ENCODE peak calls at places on chromosomes 11 and 22, in five cellular contexts. One of them, this sample, is unnamed.

GRCh38 chr11:3000032-3000961 is 8.2 kb upstream of the NAP1L4 start:
- DNase-seq in stimulated activated CD8-positive, alpha-beta memory T cell treated with anti-CD3 and anti-CD28 coated beads, Interleukin-15, amount 100 ng/mL, for 4 hours: no peak
- DNase-seq in activated T-cell treated with anti-CD3 and anti-CD28 coated beads for 24 hours: no peak
- DNase-seq in T-helper 2 cell: no peak
- DNase-seq in fibroblast of mammary gland: peak
- DNase-seq in this sample: no peak

GRCh38 chr11:2166091-2166851 is 5.3 kb upstream of the INS start:
- DNase-seq in stimulated activated CD8-positive, alpha-beta memory T cell treated with anti-CD3 and anti-CD28 coated beads, Interleukin-15, amount 100 ng/mL, for 4 hours: no peak
- DNase-seq in fibroblast of mammary gland: no peak
- DNase-seq in T-helper 2 cell: no peak
- DNase-seq in activated T-cell treated with anti-CD3 and anti-CD28 coated beads for 24 hours: no peak
- DNase-seq in this sample: no peak

GRCh38 chr22:44964722-44965078 is 45.1 kb downstream of the PHF21B start:
- DNase-seq in T-helper 2 cell: no peak
- DNase-seq in activated T-cell treated with anti-CD3 and anti-CD28 coated beads for 24 hours: no peak
- DNase-seq in stimulated activated CD8-positive, alpha-beta memory T cell treated with anti-CD3 and anti-CD28 coated beads, Interleukin-15, amount 100 ng/mL, for 4 hours: no peak
- DNase-seq in fibroblast of mammary gland: no peak
- DNase-seq in this sample: no peak

GRCh38 chr22:44920183-44920582 is 89.6 kb downstream of the PHF21B start:
- DNase-seq in stimulated activated CD8-positive, alpha-beta memory T cell treated with anti-CD3 and anti-CD28 coated beads, Interleukin-15, amount 100 ng/mL, for 4 hours: no peak
- DNase-seq in activated T-cell treated with anti-CD3 and anti-CD28 coated beads for 24 hours: no peak
- DNase-seq in T-helper 2 cell: no peak
- DNase-seq in fibroblast of mammary gland: no peak
- DNase-seq in this sample: no peak

GRCh38 chr22:37627545-37627944 is 11.9 kb upstream of the SH3BP1 start:
- DNase-seq in activated T-cell treated with anti-CD3 and anti-CD28 coated beads for 24 hours: no peak
- DNase-seq in stimulated activated CD8-positive, alpha-beta memory T cell treated with anti-CD3 and anti-CD28 coated beads, Interleukin-15, amount 100 ng/mL, for 4 hours: no peak
- DNase-seq in T-helper 2 cell: peak
- DNase-seq in fibroblast of mammary gland: no peak
- DNase-seq in this sample: no peak

GRCh38 chr22:38309614-38310517 is 7.4 kb downstream of the CSNK1E start:
- DNase-seq in stimulated activated CD8-positive, alpha-beta memory T cell treated with anti-CD3 and anti-CD28 coated beads, Interleukin-15, amount 100 ng/mL, for 4 hours: no peak
- DNase-seq in activated T-cell treated with anti-CD3 and anti-CD28 coated beads for 24 hours: no peak
- DNase-seq in T-helper 2 cell: no peak
- DNase-seq in fibroblast of mammary gland: peak
- DNase-seq in this sample: no peak

GRCh38 chr22:49297871-49298721 is 529.6 kb downstream of the BRD1 start:
- DNase-seq in fibroblast of mammary gland: no peak
- DNase-seq in activated T-cell treated with anti-CD3 and anti-CD28 coated beads for 24 hours: no peak
- DNase-seq in T-helper 2 cell: no peak
- DNase-seq in stimulated activated CD8-positive, alpha-beta memory T cell treated with anti-CD3 and anti-CD28 coated beads, Interleukin-15, amount 100 ng/mL, for 4 hours: no peak
- DNase-seq in this sample: no peak

GRCh38 chr22:50232481-50233151 is 12.2 kb downstream of the TUBGCP6 start:
- DNase-seq in stimulated activated CD8-positive, alpha-beta memory T cell treated with anti-CD3 and anti-CD28 coated beads, Interleukin-15, amount 100 ng/mL, for 4 hours: no peak
- DNase-seq in fibroblast of mammary gland: no peak
- DNase-seq in T-helper 2 cell: no peak
- DNase-seq in activated T-cell treated with anti-CD3 and anti-CD28 coated beads for 24 hours: no peak
- DNase-seq in this sample: no peak

GRCh38 chr11:78379039-78379670 is 38.5 kb downstream of the GAB2 start:
- DNase-seq in fibroblast of mammary gland: peak
- DNase-seq in stimulated activated CD8-positive, alpha-beta memory T cell treated with anti-CD3 and anti-CD28 coated beads, Interleukin-15, amount 100 ng/mL, for 4 hours: no peak
- DNase-seq in T-helper 2 cell: no peak
- DNase-seq in activated T-cell treated with anti-CD3 and anti-CD28 coated beads for 24 hours: no peak
- DNase-seq in this sample: no peak